ENCODE peak calls at places on chromosome 19, in seven cellular contexts. D is T-cell; S is ELR; V is AG10803; U is SHP77 treated with DMSO at 0.1 percent for 48 hours; Y is activated naive CD8-positive, alpha-beta T cell treated with anti-CD3 and anti-CD28 coated beads, Interleukin-2, amount 50 U/mL, for 24 hours; Z is activated CD8-positive, alpha-beta T cell treated with anti-CD3 and anti-CD28 coated beads for 36 hours. T is an unnamed sample.
A peak's percentile ranks its signal among the peaks of the same experiment; 100 is the strongest.

GRCh38 chr19:55460670-55461258 is 678 bp downstream of the ISOC2 start:
- DNase-seq in D (no peak), S (peak; percentile 76), V (peak; percentile 90), U (peak; percentile 59), Y (peak; percentile 66), Z (peak; percentile 71), T (peak; percentile 93)

GRCh38 chr19:3189702-3190469 is 4.2 kb downstream of the NCLN start:
- DNase-seq in D (no peak), S (no peak), V (no peak), U (no peak), Y (no peak), Z (no peak), T (no peak)

GRCh38 chr19:48836089-48837017 is at the start of gene HSD17B14:
- DNase-seq in D (no peak), S (peak; percentile 30), V (peak; percentile 43), U (no peak), Y (peak; percentile 18), Z (peak; percentile 37), T (peak; percentile 61)

GRCh38 chr19:15587663-15588062 is 27.4 kb upstream of the CYP4F8 start:
- DNase-seq in D (peak; percentile 4), S (no peak), V (no peak), U (no peak), Y (no peak), Z (no peak), T (peak; percentile 80)

GRCh38 chr19:18484992-18485391 is 36.9 kb downstream of the ELL start:
- DNase-seq in D (no peak), S (no peak), V (no peak), U (no peak), Y (no peak), Z (no peak), T (no peak)

GRCh38 chr19:17114414-17114831 is 38.8 kb downstream of the MYO9B start:
- DNase-seq in D (no peak), S (no peak), V (no peak), U (no peak), Y (no peak), Z (no peak), T (no peak)

GRCh38 chr19:58429745-58430144 is 10.2 kb downstream of the ZNF132 start:
- DNase-seq in D (no peak), S (no peak), V (no peak), U (no peak), Y (no peak), Z (no peak), T (no peak)

GRCh38 chr19:8552810-8553209 is 24.4 kb downstream of the MYO1F start:
- DNase-seq in D (no peak), S (peak; percentile 68), V (peak; percentile 9), U (no peak), Y (no peak), Z (peak; percentile 26), T (no peak)

GRCh38 chr19:35081201-35081600 is 34.4 kb upstream of the FXYD3 start:
- DNase-seq in D (no peak), S (no peak), V (no peak), U (no peak), Y (no peak), Z (no peak), T (no peak)

GRCh38 chr19:12952488-12953455 is 4.3 kb downstream of the GADD45GIP1 start:
- DNase-seq in D (no peak), S (peak; percentile 90), V (peak; percentile 86), U (no peak), Y (no peak), Z (no peak), T (no peak)

GRCh38 chr19:7673995-7674667 is 2.8 kb upstream of the MCEMP1 start:
- DNase-seq in D (no peak), S (peak; percentile 82), V (peak; percentile 63), U (peak; percentile 26), Y (peak; percentile 53), Z (peak; percentile 57), T (peak; percentile 68)

GRCh38 chr19:46660008-46660517 is 919 bp downstream of the DACT3 start:
- DNase-seq in D (no peak), S (peak; percentile 18), V (no peak), U (no peak), Y (no peak), Z (peak; percentile 35), T (no peak)

GRCh38 chr19:37227996-37228395 is 10.0 kb downstream of the ZNF383 start:
- DNase-seq in D (no peak), S (peak; percentile 27), V (no peak), U (no peak), Y (peak; percentile 40), Z (peak; percentile 57), T (no peak)

GRCh38 chr19:2215281-2215751 is 20.8 kb downstream of the PLEKHJ1 start:
- DNase-seq in D (peak; percentile 46), S (no peak), V (no peak), U (no peak), Y (no peak), Z (no peak), T (no peak)

GRCh38 chr19:47144630-47145029 is 14.0 kb downstream of the SAE1 start:
- DNase-seq in D (no peak), S (no peak), V (no peak), U (no peak), Y (no peak), Z (no peak), T (no peak)

GRCh38 chr19:40398417-40399056 is 8.6 kb upstream of the HIPK4 start:
- DNase-seq in D (peak; percentile 48), S (no peak), V (no peak), U (no peak), Y (peak; percentile 65), Z (peak; percentile 84), T (peak; percentile 84)

GRCh38 chr19:28519950-28520861 is 692.7 kb downstream of the UQCRFS1 start:
- DNase-seq in D (no peak), S (peak; percentile 9), V (peak; percentile 20), U (peak; percentile 28), Y (no peak), Z (no peak), T (peak; percentile 42)

GRCh38 chr19:39166571-39167391 is 30.0 kb upstream of the NCCRP1 start:
- DNase-seq in D (no peak), S (no peak), V (no peak), U (peak; percentile 32), Y (no peak), Z (no peak), T (peak; percentile 88)

GRCh38 chr19:29952127-29952526 is 10.1 kb downstream of the URI1 start:
- DNase-seq in D (no peak), S (no peak), V (no peak), U (no peak), Y (no peak), Z (no peak), T (no peak)

GRCh38 chr19:45496349-45496953 is 396 bp downstream of the RTN2 start:
- DNase-seq in D (no peak), S (no peak), V (no peak), U (no peak), Y (no peak), Z (peak; percentile 59), T (peak; percentile 92)

GRCh38 chr19:5567971-5568407 is 236 bp upstream of the TINCR start:
- DNase-seq in D (no peak), S (no peak), V (no peak), U (no peak), Y (no peak), Z (no peak), T (no peak)

GRCh38 chr19:35013047-35013819 is 13.1 kb downstream of the GRAMD1A start:
- DNase-seq in D (peak; percentile 74), S (peak; percentile 61), V (peak; percentile 38), U (peak; percentile 16), Y (peak; percentile 87), Z (peak; percentile 89), T (peak; percentile 90)

GRCh38 chr19:776549-776948 is 20.7 kb upstream of the PTBP1 start:
- DNase-seq in D (no peak), S (no peak), V (no peak), U (no peak), Y (no peak), Z (no peak), T (no peak)

GRCh38 chr19:36246006-36246391 is 31.1 kb downstream of the ZNF146 start:
- DNase-seq in D (no peak), S (no peak), V (peak; percentile 27), U (no peak), Y (no peak), Z (no peak), T (no peak)

GRCh38 chr19:55379161-55379560 is 2.5 kb downstream of the TMEM190 start:
- DNase-seq in D (no peak), S (no peak), V (no peak), U (peak; percentile 18), Y (no peak), Z (no peak), T (no peak)

GRCh38 chr19:17915940-17916593 is 16.7 kb upstream of the CCDC124 start:
- DNase-seq in D (no peak), S (no peak), V (no peak), U (no peak), Y (no peak), Z (no peak), T (no peak)

GRCh38 chr19:4278460-4278901 is 585 bp upstream of the SHD start:
- DNase-seq in D (no peak), S (no peak), V (no peak), U (no peak), Y (no peak), Z (no peak), T (no peak)

GRCh38 chr19:6887326-6887725 is at the start of gene ADGRE1:
- DNase-seq in D (no peak), S (no peak), V (no peak), U (no peak), Y (no peak), Z (peak; percentile 54), T (no peak)

T was measured in upper lobe of left lung.